ENCODE peak calls at places on chromosomes 13 and 19, in seven cellular contexts. N, Y, L, Z, C, S and D are unnamed samples.

GRCh38 chr19:8336072-8336569 is 6.9 kb downstream of the KANK3 start:
- DNase-seq in N (no peak), Y (peak), L (no peak), Z (peak), C (no peak), S (no peak), D (no peak)

GRCh38 chr19:531009-531752 is 379 bp upstream of the CDC34 start:
- DNase-seq in N (peak), Y (peak), L (peak), Z (peak), C (peak), S (peak), D (peak)

GRCh38 chr19:1406496-1406817 is 929 bp upstream of the DAZAP1 start:
- DNase-seq in N (no peak), Y (no peak), L (no peak), Z (no peak), C (peak), S (no peak), D (no peak)

GRCh38 chr19:18427080-18427751 is 8.0 kb downstream of the SSBP4 start:
- DNase-seq in N (no peak), Y (no peak), L (no peak), Z (no peak), C (no peak), S (no peak), D (no peak)

GRCh38 chr13:30618186-30618937 is 642 bp downstream of the USPL1 start:
- DNase-seq in N (peak), Y (no peak), L (no peak), Z (no peak), C (no peak), S (peak), D (no peak)

GRCh38 chr13:28324181-28324789 is 170.6 kb downstream of the FLT1 start:
- DNase-seq in N (peak), Y (peak), L (peak), Z (peak), C (no peak), S (peak), D (peak)

GRCh38 chr13:94607939-94608338 is 6.3 kb downstream of the GPR180 start:
- DNase-seq in N (no peak), Y (no peak), L (peak), Z (no peak), C (no peak), S (peak), D (no peak)

GRCh38 chr19:41441321-41441945 is 1.5 kb upstream of the ERICH4 start:
- DNase-seq in N (no peak), Y (no peak), L (no peak), Z (no peak), C (no peak), S (no peak), D (no peak)

GRCh38 chr13:94706854-94707399 is 5.4 kb downstream of the SOX21 start:
- DNase-seq in N (peak), Y (no peak), L (no peak), Z (no peak), C (no peak), S (peak), D (no peak)

GRCh38 chr13:32537580-32538233 is 888 bp downstream of the N4BP2L2 start:
- DNase-seq in N (no peak), Y (peak), L (no peak), Z (peak), C (peak), S (no peak), D (peak)

GRCh38 chr19:32037998-32038732 is 307.2 kb upstream of the ZNF507 start:
- DNase-seq in N (no peak), Y (no peak), L (no peak), Z (no peak), C (no peak), S (no peak), D (no peak)

GRCh38 chr19:39282021-39282420 is 13.8 kb downstream of the IFNL2 start:
- DNase-seq in N (no peak), Y (no peak), L (no peak), Z (no peak), C (no peak), S (no peak), D (no peak)
- H2BK5ac ChIP-seq in N (no peak), Y (no peak), L (no peak), Z (no peak), C (no peak), S (no peak), D (no peak)

GRCh38 chr19:7088999-7089398 is 19.5 kb downstream of the ZNF557 start:
- DNase-seq in N (no peak), Y (no peak), L (no peak), Z (no peak), C (no peak), S (no peak), D (no peak)
- H2BK5ac ChIP-seq in N (no peak), Y (no peak), L (no peak), Z (no peak), C (no peak), S (no peak), D (no peak)

DNA sequence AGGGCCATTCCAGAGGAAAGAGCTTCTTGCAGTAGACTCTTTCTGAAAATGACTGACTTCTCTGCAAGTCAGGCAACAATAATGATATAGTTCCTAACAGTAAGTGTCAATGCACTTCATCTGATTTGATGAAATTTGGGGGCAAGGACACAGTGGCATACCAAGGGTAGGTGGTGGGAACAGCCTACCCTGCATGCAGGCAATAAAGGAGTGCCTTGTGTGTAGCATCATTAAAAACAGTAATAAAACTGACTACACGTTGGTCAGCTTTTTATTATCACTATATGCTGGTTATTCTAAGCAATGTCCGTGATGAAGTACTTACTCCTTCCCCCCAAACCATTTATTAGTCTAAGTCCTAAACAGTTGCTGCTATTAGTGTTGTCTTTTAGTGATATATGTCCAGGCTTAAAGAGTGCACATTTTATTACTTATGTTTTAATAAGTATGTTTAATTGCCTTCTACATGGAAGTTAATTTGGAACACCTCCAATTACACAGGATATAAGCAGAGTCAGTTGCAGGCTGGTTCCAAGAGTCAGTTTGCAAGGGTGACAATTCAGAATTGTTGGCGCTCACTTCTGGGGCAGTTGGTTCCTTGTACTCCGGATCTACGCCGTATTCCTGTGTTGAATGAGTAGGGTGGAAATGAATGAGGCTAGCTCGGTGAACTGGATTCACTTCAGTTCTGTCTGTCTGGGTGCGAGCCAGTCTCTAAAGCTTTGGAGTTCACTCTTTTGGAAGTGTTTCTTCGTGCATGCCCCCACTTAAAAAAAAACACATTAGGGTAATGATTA is 84.0 kb downstream of the RGCC start:
- DNase-seq in N (no peak), Y (no peak), L (no peak), Z (no peak), C (no peak), S (no peak), D (no peak)
- H2BK5ac ChIP-seq in N (no peak), Y (no peak), L (no peak), Z (no peak), C (no peak), S (no peak), D (no peak)

GRCh38 chr19:39137131-39137530 is 11.5 kb downstream of the PAK4 start:
- DNase-seq in N (no peak), Y (no peak), L (no peak), Z (no peak), C (no peak), S (no peak), D (no peak)
- H2BK5ac ChIP-seq in N (no peak), Y (no peak), L (no peak), Z (no peak), C (peak), S (no peak), D (no peak)

DNA sequence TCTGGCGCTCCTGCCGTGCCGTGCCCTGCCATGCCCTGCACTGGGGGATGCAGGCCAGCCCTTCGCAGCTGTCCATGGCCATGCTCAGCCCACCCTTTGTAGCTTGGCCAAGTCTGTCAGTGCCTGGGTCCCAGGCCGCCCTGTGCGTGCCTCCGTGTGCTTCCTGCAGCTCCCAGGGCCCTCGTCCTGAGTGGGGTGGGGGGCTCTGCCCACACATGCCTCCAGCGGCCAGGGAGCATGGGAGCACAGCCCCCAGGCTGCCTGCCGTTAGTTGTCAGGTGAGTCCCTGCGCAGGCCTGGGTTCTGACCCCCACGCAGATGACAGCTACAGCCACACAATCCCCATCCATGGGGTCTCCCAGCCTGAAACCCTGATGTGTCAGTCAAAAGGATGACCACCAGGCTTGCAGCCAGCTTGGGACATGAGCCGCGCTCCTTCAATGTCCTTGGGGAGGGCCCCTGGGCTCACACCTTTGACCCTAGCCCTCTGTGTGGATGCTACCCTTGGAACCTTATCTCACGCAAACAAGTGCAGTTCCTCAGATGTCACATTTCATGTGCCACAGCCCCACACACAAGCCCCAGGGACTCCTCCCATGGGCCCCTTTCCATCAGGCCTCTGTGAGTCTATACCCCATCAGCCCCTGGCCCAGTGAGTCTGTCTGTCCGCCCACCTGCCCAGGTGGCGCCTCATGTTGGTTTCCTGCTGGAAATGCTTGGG is 24.5 kb downstream of the TMED1 start:
- DNase-seq in N (no peak), Y (no peak), L (no peak), Z (no peak), C (no peak), S (no peak), D (no peak)
- H2BK5ac ChIP-seq in N (peak), Y (no peak), L (peak), Z (peak), C (no peak), S (no peak), D (no peak)

GRCh38 chr13:40626977-40627376 is 39.5 kb downstream of the FOXO1 start:
- DNase-seq in N (no peak), Y (no peak), L (no peak), Z (no peak), C (no peak), S (no peak), D (no peak)
- H2BK5ac ChIP-seq in N (no peak), Y (no peak), L (no peak), Z (no peak), C (no peak), S (no peak), D (no peak)

DNA sequence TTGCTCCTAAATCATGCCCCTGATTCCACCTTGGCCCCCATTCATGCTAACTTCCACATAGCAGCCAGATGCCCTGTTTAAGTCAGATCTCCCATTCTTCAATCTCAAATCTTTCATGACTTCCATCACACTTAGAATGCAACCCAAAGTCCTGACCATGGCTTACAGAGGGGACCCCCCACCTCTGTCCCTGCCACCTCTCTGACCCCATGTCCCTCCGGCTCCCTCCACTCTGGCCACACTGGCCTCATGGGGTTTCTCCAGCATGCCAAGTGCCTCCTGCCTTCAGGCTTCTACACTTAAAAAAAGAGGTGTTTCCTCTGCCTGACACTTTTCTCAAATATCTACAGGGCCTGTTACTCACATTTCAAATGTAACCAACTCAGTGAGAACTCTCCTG is 93.6 kb downstream of the C13orf42 start:
- DNase-seq in N (no peak), Y (no peak), L (no peak), Z (no peak), C (no peak), S (no peak), D (no peak)
- H2BK5ac ChIP-seq in N (no peak), Y (no peak), L (no peak), Z (no peak), C (no peak), S (no peak), D (no peak)

DNA sequence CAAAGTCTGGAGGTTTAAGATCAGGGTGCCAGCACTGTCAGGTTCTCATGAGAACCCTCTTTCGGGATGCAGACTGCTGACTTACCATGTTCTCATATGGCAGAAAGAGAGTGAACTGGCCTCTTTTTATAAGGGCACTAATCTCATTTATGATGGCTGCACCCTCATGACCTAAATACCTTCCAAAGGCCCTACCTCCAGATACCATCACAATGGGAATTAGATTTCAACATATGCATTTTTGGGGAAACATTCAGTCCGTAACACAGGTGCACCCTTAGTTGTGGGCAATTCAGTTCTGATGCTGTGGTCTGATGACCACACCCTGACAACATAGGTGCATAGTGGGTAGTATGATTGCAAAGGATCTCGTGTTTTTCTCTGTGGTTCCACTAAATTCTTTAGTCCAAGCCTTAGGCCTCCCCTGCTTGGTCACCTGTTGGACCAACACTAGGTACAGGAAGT is 33.4 kb downstream of the GARRE1 start:
- DNase-seq in N (no peak), Y (no peak), L (no peak), Z (no peak), C (no peak), S (no peak), D (no peak)
- H2BK5ac ChIP-seq in N (no peak), Y (no peak), L (no peak), Z (no peak), C (no peak), S (no peak), D (no peak)

DNA sequence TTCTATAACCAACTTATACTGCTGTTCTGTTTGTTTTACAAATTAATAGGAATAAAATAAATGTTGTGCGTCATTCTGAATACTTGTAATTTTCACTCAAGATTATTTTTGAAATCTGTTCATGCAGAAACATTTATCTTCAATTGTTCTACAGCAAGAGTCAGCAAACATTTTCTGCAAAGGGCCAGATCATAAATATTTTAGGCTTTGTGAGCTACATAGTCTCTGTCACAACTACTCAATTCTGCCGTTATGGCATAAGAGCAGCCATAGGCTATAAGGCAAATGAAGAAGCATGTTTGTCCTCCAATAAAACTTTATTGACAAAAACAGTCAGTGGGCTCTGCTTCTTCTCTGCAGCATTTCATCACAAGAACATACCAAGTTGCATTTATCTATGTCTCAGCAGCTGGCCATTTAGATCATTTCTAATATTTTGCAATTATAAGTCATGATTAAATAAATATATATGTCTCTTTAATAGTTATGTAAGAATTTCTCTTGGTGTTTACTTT is 153.4 kb downstream of the RFC3 start:
- DNase-seq in N (no peak), Y (no peak), L (no peak), Z (no peak), C (no peak), S (no peak), D (no peak)
- H2BK5ac ChIP-seq in N (no peak), Y (no peak), L (no peak), Z (no peak), C (no peak), S (no peak), D (no peak)

GRCh38 chr13:23928985-23929384 is 31.7 kb upstream of the C1QTNF9B start:
- DNase-seq in N (no peak), Y (no peak), L (peak), Z (no peak), C (peak), S (peak), D (peak)

DNA sequence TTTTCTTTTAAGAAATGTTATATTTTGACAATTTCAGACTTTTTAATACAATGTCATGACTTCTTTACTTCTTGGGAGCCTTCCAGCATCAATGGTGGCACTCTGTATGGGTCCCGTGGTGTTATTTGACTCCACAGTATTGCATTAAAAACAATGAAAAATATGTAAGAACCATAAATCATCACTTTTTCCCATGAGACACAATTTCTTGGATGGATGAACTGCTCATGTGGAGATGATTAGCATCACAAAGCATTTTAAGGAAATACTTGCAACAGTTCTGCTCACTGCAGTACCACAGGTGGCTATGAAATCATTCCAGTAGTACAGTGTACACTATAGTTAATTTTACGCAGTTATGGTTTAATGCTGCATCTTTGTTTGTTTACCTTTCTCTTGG is 37.2 kb upstream of the C1QTNF9B start:
- DNase-seq in N (no peak), Y (no peak), L (peak), Z (no peak), C (no peak), S (no peak), D (no peak)
- H2BK5ac ChIP-seq in N (no peak), Y (no peak), L (no peak), Z (no peak), C (no peak), S (no peak), D (no peak)